ENCODE peak calls at places on chromosomes 7 and 10, in four cellular contexts. One of them, this sample, is unnamed. For H3K79me2, the result is how much of the 10 kb centered on the place peaks cover.

GRCh38 chr10:112490543-112490942 is 43.5 kb downstream of the VTI1A start:
- DNase-seq in K562: no peak
- DNase-seq in GM12878: no peak
- DNase-seq in HepG2: peak
- DNase-seq in this sample: no peak

GRCh38 chr10:100346351-100346764 is 675 bp upstream of the SCD start:
- DNase-seq in K562: no peak
- DNase-seq in GM12878: peak
- DNase-seq in HepG2: peak
- DNase-seq in this sample: peak

GRCh38 chr7:151035024-151035717 is 6.9 kb downstream of the ABCB8 start:
- DNase-seq in K562: no peak
- DNase-seq in GM12878: no peak
- DNase-seq in HepG2: no peak
- DNase-seq in this sample: no peak

GRCh38 chr7:140367528-140367927 is 30.8 kb downstream of the SLC37A3 start:
- DNase-seq in K562: no peak
- DNase-seq in GM12878: no peak
- DNase-seq in HepG2: no peak
- DNase-seq in this sample: no peak

GRCh38 chr7:46745700-46746090 is 824.6 kb upstream of the IGFBP3 start:
- DNase-seq in K562: no peak
- DNase-seq in GM12878: no peak
- DNase-seq in HepG2: no peak
- DNase-seq in this sample: no peak

GRCh38 chr10:97065128-97065527 is 120.6 kb downstream of the SLIT1 start:
- DNase-seq in K562: no peak
- DNase-seq in GM12878: no peak
- DNase-seq in HepG2: no peak
- DNase-seq in this sample: no peak

GRCh38 chr10:17578603-17579002 is 38.6 kb downstream of the HACD1 start:
- DNase-seq in K562: peak
- DNase-seq in GM12878: no peak
- DNase-seq in HepG2: no peak
- DNase-seq in this sample: no peak

GRCh38 chr7:117875566-117875965 is 2.3 kb upstream of the CTTNBP2 start:
- DNase-seq in K562: no peak
- DNase-seq in GM12878: no peak
- DNase-seq in HepG2: no peak
- DNase-seq in this sample: peak

GRCh38 chr7:75737856-75738603 is 711 bp downstream of the HIP1 start:
- DNase-seq in K562: peak
- DNase-seq in GM12878: no peak
- DNase-seq in HepG2: no peak
- DNase-seq in this sample: peak

GRCh38 chr7:75776295-75776971 is 4.4 kb upstream of the CCL26 start:
- DNase-seq in K562: no peak
- DNase-seq in GM12878: peak
- DNase-seq in HepG2: no peak
- DNase-seq in this sample: no peak

GRCh38 chr10:124308351-124308645 is 110.4 kb downstream of the OAT start:
- DNase-seq in K562: no peak
- DNase-seq in GM12878: no peak
- DNase-seq in HepG2: no peak
- DNase-seq in this sample: no peak

GRCh38 chr10:103262229-103262628 is 14.7 kb upstream of the INA start:
- DNase-seq in K562: no peak
- DNase-seq in GM12878: no peak
- DNase-seq in HepG2: no peak
- DNase-seq in this sample: no peak

GRCh38 chr7:2000153-2000687 is 232.5 kb downstream of the MAD1L1 start:
- DNase-seq in K562: no peak
- DNase-seq in GM12878: no peak
- DNase-seq in HepG2: no peak
- DNase-seq in this sample: no peak

GRCh38 chr10:23099816-23100215 is 4.4 kb downstream of the MSRB2 start:
- DNase-seq in K562: no peak
- DNase-seq in GM12878: no peak
- DNase-seq in HepG2: peak
- DNase-seq in this sample: peak

GRCh38 chr7:73831656-73832579 is 1.1 kb downstream of the CLDN4 start:
- DNase-seq in K562: no peak
- DNase-seq in GM12878: no peak
- DNase-seq in HepG2: peak
- DNase-seq in this sample: peak

GRCh38 chr10:23345861-23346260 is 1.3 kb upstream of the C10orf67 start:
- DNase-seq in K562: no peak
- DNase-seq in GM12878: no peak
- DNase-seq in HepG2: peak
- DNase-seq in this sample: no peak

GRCh38 chr7:36272567-36273269 is 116.9 kb upstream of the ANLN start:
- DNase-seq in K562: no peak
- DNase-seq in GM12878: no peak
- DNase-seq in HepG2: peak
- DNase-seq in this sample: no peak

GRCh38 chr10:115945696-115946445 is 327.1 kb downstream of the GFRA1 start:
- DNase-seq in K562: no peak
- DNase-seq in GM12878: no peak
- DNase-seq in HepG2: no peak
- DNase-seq in this sample: no peak

GRCh38 chr10:61284222-61284890 is 168.8 kb downstream of the TMEM26 start:
- DNase-seq in K562: peak
- DNase-seq in GM12878: no peak
- DNase-seq in HepG2: peak
- DNase-seq in this sample: peak

GRCh38 chr7:148535227-148535626 is 55.3 kb upstream of the C7orf33 start:
- DNase-seq in K562: no peak
- DNase-seq in GM12878: no peak
- DNase-seq in HepG2: no peak
- DNase-seq in this sample: no peak

GRCh38 chr7:107538001-107538400 is 25.7 kb downstream of the COG5 start:
- DNase-seq in K562: no peak
- DNase-seq in GM12878: no peak
- DNase-seq in HepG2: no peak
- DNase-seq in this sample: peak

GRCh38 chr7:23960361-23960760 is 250.3 kb downstream of the STK31 start:
- DNase-seq in K562: no peak
- DNase-seq in GM12878: no peak
- DNase-seq in HepG2: no peak
- DNase-seq in this sample: no peak

GRCh38 chr7:82428186-82428961 is 15.2 kb downstream of the CACNA2D1 start:
- DNase-seq in K562: no peak
- DNase-seq in GM12878: no peak
- DNase-seq in HepG2: no peak
- DNase-seq in this sample: no peak

GRCh38 chr7:127759945-127760421 is 108.0 kb downstream of the SND1 start:
- DNase-seq in K562: no peak
- DNase-seq in GM12878: no peak
- DNase-seq in HepG2: no peak
- DNase-seq in this sample: peak

GRCh38 chr10:68327889-68328786 is 3.7 kb upstream of the HNRNPH3 start:
- DNase-seq in K562: no peak
- DNase-seq in GM12878: no peak
- DNase-seq in HepG2: peak
- DNase-seq in this sample: peak

GRCh38 chr10:1367938-1368697 is 311.9 kb downstream of the WDR37 start:
- DNase-seq in K562: no peak
- DNase-seq in GM12878: no peak
- DNase-seq in HepG2: no peak
- DNase-seq in this sample: no peak

GRCh38 chr7:39709768-39710291 is 86.5 kb downstream of the RALA start:
- DNase-seq in K562: no peak
- DNase-seq in GM12878: peak
- DNase-seq in HepG2: no peak
- DNase-seq in this sample: peak

GRCh38 chr7:55030314-55030713 is 11.5 kb downstream of the EGFR start:
- DNase-seq in K562: no peak
- DNase-seq in GM12878: no peak
- DNase-seq in HepG2: no peak
- DNase-seq in this sample: no peak

GRCh38 chr7:121138262-121138933 is 149.9 kb downstream of the CPED1 start:
- DNase-seq in K562: no peak
- DNase-seq in GM12878: peak
- DNase-seq in HepG2: no peak
- DNase-seq in this sample: peak

DNA sequence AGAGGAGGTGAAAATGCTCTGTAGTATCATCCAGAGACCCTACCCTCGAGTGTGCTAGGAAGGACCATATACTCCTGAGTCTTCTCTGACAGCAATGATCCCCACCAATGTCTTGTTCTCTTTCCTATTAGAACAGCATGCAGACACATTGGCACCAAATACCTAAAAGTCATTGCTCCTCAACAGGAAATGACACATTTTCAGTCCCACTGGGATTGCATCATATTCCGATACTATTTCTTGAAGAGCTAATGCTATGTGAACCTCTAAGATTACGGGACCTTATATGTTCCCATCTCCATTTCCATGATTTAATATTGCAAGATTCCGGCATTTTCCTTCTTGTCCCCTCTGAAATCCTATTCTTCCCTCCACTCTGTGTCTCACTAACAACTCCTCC is 177.4 kb downstream of the NRP1 start:
- DNase-seq in K562: no peak
- DNase-seq in GM12878: no peak
- DNase-seq in HepG2: no peak
- DNase-seq in this sample: no peak
- TF ChIP-seq JUNB in K562: no peak
- TF ChIP-seq JUNB in GM12878: no peak
- TF ChIP-seq JUNB in HepG2: no peak
- TF ChIP-seq JUNB in this sample: no peak

GRCh38 chr7:83456413-83456812 is 192.5 kb downstream of the SEMA3E start:
- DNase-seq in K562: no peak
- DNase-seq in GM12878: no peak
- DNase-seq in HepG2: no peak
- DNase-seq in this sample: no peak
- TF ChIP-seq REST in K562: no peak
- TF ChIP-seq REST in GM12878: no peak
- TF ChIP-seq REST in HepG2: no peak
- TF ChIP-seq REST in this sample: no peak

GRCh38 chr10:24467094-24467493 is 256.6 kb downstream of the ARHGAP21 start:
- DNase-seq in K562: no peak
- DNase-seq in GM12878: no peak
- DNase-seq in HepG2: no peak
- DNase-seq in this sample: no peak

GRCh38 chr10:24467605-24468004 is 256.1 kb downstream of the ARHGAP21 start:
- DNase-seq in K562: no peak
- DNase-seq in GM12878: no peak
- DNase-seq in HepG2: no peak
- DNase-seq in this sample: no peak

GRCh38 chr10:24465124-24465874 is 256.4 kb downstream of the KIAA1217 start:
- DNase-seq in K562: no peak
- DNase-seq in GM12878: no peak
- DNase-seq in HepG2: no peak
- DNase-seq in this sample: no peak

GRCh38 chr10:24466616-24466949 is 257.1 kb downstream of the ARHGAP21 start:
- DNase-seq in K562: no peak
- DNase-seq in GM12878: no peak
- DNase-seq in HepG2: no peak
- DNase-seq in this sample: no peak

DNA sequence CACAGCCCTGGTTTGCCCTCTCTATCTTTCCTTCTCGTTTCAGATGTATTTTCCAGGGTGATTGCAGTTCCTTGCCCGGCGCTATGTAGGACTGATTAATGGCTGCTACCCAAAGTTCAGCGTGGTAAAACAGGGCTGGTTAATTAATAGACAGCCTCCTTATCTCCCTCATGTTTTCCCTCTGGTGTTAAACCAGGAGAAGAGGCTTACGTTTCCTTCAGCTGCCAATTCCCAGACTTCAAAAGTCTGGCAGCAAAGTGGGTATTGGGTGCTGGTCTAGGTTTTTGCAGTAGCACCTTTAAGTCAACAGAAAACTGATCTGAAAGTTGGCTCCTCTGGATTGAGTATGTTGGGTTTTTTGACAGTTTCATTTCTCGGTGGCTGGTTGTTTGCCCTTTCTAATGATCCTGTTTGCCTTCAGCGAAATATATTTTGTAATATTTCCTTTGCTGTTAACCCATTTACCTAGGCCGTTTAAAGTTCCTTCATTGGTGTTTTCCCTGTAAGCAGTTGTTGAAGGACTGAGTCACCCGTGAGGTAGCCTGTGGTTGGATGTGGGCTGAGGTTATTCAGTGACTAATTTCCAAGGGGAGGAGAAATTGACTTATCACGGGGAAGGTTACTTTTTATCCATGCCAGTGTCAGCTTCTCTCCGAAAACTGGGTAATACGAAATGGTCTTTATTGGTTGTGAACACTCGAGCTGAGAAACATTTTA is 257.1 kb downstream of the KIAA1217 start:
- DNase-seq in K562: no peak
- DNase-seq in GM12878: peak
- DNase-seq in HepG2: peak
- DNase-seq in this sample: no peak
- H3K79me2 ChIP-seq in K562: under half
- H3K79me2 ChIP-seq in GM12878: under half
- H3K79me2 ChIP-seq in HepG2: under half
- H3K79me2 ChIP-seq in this sample: under half

GRCh38 chr7:22653981-22654380 is 73.0 kb upstream of the IL6 start:
- DNase-seq in K562: no peak
- DNase-seq in GM12878: no peak
- DNase-seq in HepG2: no peak
- DNase-seq in this sample: no peak
- TF ChIP-seq JUNB in K562: no peak
- TF ChIP-seq JUNB in GM12878: no peak
- TF ChIP-seq JUNB in HepG2: no peak
- TF ChIP-seq JUNB in this sample: no peak

DNA sequence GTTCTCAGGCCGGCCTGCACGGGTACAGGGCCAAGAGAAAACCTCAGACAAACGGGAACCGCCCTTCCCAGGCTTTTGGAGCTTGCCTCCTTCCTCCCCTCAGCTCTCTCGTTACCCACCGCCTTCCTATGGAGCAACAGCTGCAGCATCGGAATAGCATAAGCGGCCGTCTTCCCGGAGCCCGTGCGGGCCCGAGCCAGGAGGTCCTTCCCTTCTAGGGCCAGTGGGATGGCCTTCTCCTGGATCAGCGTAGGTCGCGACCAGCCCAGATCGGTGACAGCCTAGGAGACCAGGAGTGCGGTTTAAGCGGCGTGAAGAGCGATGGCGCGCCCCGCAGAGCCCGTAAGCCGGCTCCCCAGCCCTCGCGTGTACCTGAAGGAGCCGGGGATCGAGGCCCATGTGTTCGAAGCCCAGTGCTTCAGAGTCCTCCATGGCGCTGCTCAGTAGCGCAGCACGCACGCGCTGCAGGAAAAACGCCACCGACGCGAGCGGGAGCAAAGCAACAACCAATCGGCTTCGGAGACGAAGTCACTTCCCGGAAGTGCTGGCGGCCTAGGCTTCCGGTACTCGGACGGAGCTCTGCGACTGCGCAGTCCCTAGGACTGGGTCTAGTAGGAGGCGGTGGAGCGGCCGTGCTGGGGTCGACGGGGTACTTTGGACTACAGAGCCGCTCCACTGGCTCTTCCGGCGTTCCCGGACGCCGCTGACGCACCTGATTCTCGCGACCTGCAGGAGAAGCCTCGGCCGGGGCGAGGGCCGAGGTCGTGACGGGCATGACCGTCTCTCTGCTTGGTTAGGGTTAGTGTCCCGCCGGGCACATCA is at the start of gene DDX56:
- DNase-seq in K562: peak
- DNase-seq in GM12878: peak
- DNase-seq in HepG2: peak
- DNase-seq in this sample: peak
- TF ChIP-seq REST in K562: peak
- TF ChIP-seq REST in GM12878: no peak
- TF ChIP-seq REST in HepG2: peak
- TF ChIP-seq REST in this sample: no peak